ENCODE peak calls at places on chromosomes 16 and 17, in ten cellular contexts. One of them, this sample, is unnamed.

GRCh38 chr16:74230126-74230525 is 66.5 kb upstream of the PSMD7 start:
- DNase-seq in EL: no peak
- DNase-seq in kidney glomerular epithelial cell: no peak
- DNase-seq in sigmoid colon: no peak
- DNase-seq in AG10803: no peak
- DNase-seq in activated naive CD4-positive, alpha-beta T cell treated with Interleukin-2 at 50 U/mL for 16 hours: no peak
- DNase-seq in WTC11: no peak
- DNase-seq in NCI-H1694: no peak
- DNase-seq in GOT3: no peak
- DNase-seq in Daoy: no peak
- DNase-seq in this sample: no peak

GRCh38 chr17:32719702-32720101 is 157.2 kb downstream of the MYO1D start:
- DNase-seq in EL: no peak
- DNase-seq in kidney glomerular epithelial cell: no peak
- DNase-seq in sigmoid colon: no peak
- DNase-seq in AG10803: no peak
- DNase-seq in activated naive CD4-positive, alpha-beta T cell treated with Interleukin-2 at 50 U/mL for 16 hours: no peak
- DNase-seq in WTC11: no peak
- DNase-seq in NCI-H1694: no peak
- DNase-seq in GOT3: no peak
- DNase-seq in Daoy: no peak
- DNase-seq in this sample: no peak

GRCh38 chr17:78969865-78970264 is 9.9 kb downstream of the LGALS3BP start:
- DNase-seq in EL: no peak
- DNase-seq in kidney glomerular epithelial cell: no peak
- DNase-seq in sigmoid colon: no peak
- DNase-seq in AG10803: no peak
- DNase-seq in activated naive CD4-positive, alpha-beta T cell treated with Interleukin-2 at 50 U/mL for 16 hours: no peak
- DNase-seq in WTC11: no peak
- DNase-seq in NCI-H1694: no peak
- DNase-seq in GOT3: no peak
- DNase-seq in Daoy: no peak
- DNase-seq in this sample: no peak

GRCh38 chr17:19239544-19239943 is 2.4 kb downstream of the EPN2 start:
- DNase-seq in EL: no peak
- DNase-seq in kidney glomerular epithelial cell: no peak
- DNase-seq in sigmoid colon: peak
- DNase-seq in AG10803: peak
- DNase-seq in activated naive CD4-positive, alpha-beta T cell treated with Interleukin-2 at 50 U/mL for 16 hours: no peak
- DNase-seq in WTC11: no peak
- DNase-seq in NCI-H1694: no peak
- DNase-seq in GOT3: no peak
- DNase-seq in Daoy: no peak
- DNase-seq in this sample: no peak

GRCh38 chr16:50335198-50335958 is 33.4 kb downstream of the BRD7 start:
- DNase-seq in EL: no peak
- DNase-seq in kidney glomerular epithelial cell: no peak
- DNase-seq in sigmoid colon: no peak
- DNase-seq in AG10803: no peak
- DNase-seq in activated naive CD4-positive, alpha-beta T cell treated with Interleukin-2 at 50 U/mL for 16 hours: no peak
- DNase-seq in WTC11: no peak
- DNase-seq in NCI-H1694: no peak
- DNase-seq in GOT3: no peak
- DNase-seq in Daoy: no peak
- DNase-seq in this sample: no peak

GRCh38 chr17:8991514-8992285 is 26.2 kb upstream of the PIK3R5 start:
- DNase-seq in EL: peak
- DNase-seq in kidney glomerular epithelial cell: peak
- DNase-seq in sigmoid colon: peak
- DNase-seq in AG10803: peak
- DNase-seq in activated naive CD4-positive, alpha-beta T cell treated with Interleukin-2 at 50 U/mL for 16 hours: peak
- DNase-seq in WTC11: peak
- DNase-seq in NCI-H1694: peak
- DNase-seq in GOT3: no peak
- DNase-seq in Daoy: peak
- DNase-seq in this sample: peak

GRCh38 chr17:14781123-14781522 is 480.2 kb downstream of the HS3ST3B1 start:
- DNase-seq in EL: no peak
- DNase-seq in kidney glomerular epithelial cell: no peak
- DNase-seq in sigmoid colon: no peak
- DNase-seq in AG10803: no peak
- DNase-seq in activated naive CD4-positive, alpha-beta T cell treated with Interleukin-2 at 50 U/mL for 16 hours: no peak
- DNase-seq in WTC11: no peak
- DNase-seq in NCI-H1694: no peak
- DNase-seq in GOT3: no peak
- DNase-seq in Daoy: no peak
- DNase-seq in this sample: no peak

GRCh38 chr17:633641-634091 is 81.0 kb downstream of the VPS53 start:
- DNase-seq in EL: no peak
- DNase-seq in kidney glomerular epithelial cell: no peak
- DNase-seq in sigmoid colon: peak
- DNase-seq in AG10803: peak
- DNase-seq in activated naive CD4-positive, alpha-beta T cell treated with Interleukin-2 at 50 U/mL for 16 hours: no peak
- DNase-seq in WTC11: no peak
- DNase-seq in NCI-H1694: no peak
- DNase-seq in GOT3: no peak
- DNase-seq in Daoy: no peak
- DNase-seq in this sample: no peak

GRCh38 chr17:82831041-82831817 is 8.6 kb downstream of the ZNF750 start:
- DNase-seq in EL: no peak
- DNase-seq in kidney glomerular epithelial cell: no peak
- DNase-seq in sigmoid colon: no peak
- DNase-seq in AG10803: no peak
- DNase-seq in activated naive CD4-positive, alpha-beta T cell treated with Interleukin-2 at 50 U/mL for 16 hours: no peak
- DNase-seq in WTC11: no peak
- DNase-seq in NCI-H1694: no peak
- DNase-seq in GOT3: no peak
- DNase-seq in Daoy: no peak
- DNase-seq in this sample: no peak

GRCh38 chr17:28173801-28174200 is 131.3 kb downstream of the NLK start:
- DNase-seq in EL: no peak
- DNase-seq in kidney glomerular epithelial cell: peak
- DNase-seq in sigmoid colon: no peak
- DNase-seq in AG10803: peak
- DNase-seq in activated naive CD4-positive, alpha-beta T cell treated with Interleukin-2 at 50 U/mL for 16 hours: no peak
- DNase-seq in WTC11: no peak
- DNase-seq in NCI-H1694: no peak
- DNase-seq in GOT3: no peak
- DNase-seq in Daoy: no peak
- DNase-seq in this sample: no peak

GRCh38 chr17:4334776-4335175 is 31.7 kb downstream of the UBE2G1 start:
- DNase-seq in EL: no peak
- DNase-seq in kidney glomerular epithelial cell: no peak
- DNase-seq in sigmoid colon: no peak
- DNase-seq in AG10803: no peak
- DNase-seq in activated naive CD4-positive, alpha-beta T cell treated with Interleukin-2 at 50 U/mL for 16 hours: no peak
- DNase-seq in WTC11: no peak
- DNase-seq in NCI-H1694: no peak
- DNase-seq in GOT3: no peak
- DNase-seq in Daoy: no peak
- DNase-seq in this sample: no peak

GRCh38 chr16:28538733-28539596 is at the start of gene NUPR1:
- DNase-seq in EL: peak
- DNase-seq in kidney glomerular epithelial cell: peak
- DNase-seq in sigmoid colon: peak
- DNase-seq in AG10803: peak
- DNase-seq in activated naive CD4-positive, alpha-beta T cell treated with Interleukin-2 at 50 U/mL for 16 hours: no peak
- DNase-seq in WTC11: peak
- DNase-seq in NCI-H1694: no peak
- DNase-seq in GOT3: peak
- DNase-seq in Daoy: peak
- DNase-seq in this sample: peak

GRCh38 chr17:39144414-39144813 is 7.0 kb downstream of the PLXDC1 start:
- DNase-seq in EL: peak
- DNase-seq in kidney glomerular epithelial cell: no peak
- DNase-seq in sigmoid colon: peak
- DNase-seq in AG10803: peak
- DNase-seq in activated naive CD4-positive, alpha-beta T cell treated with Interleukin-2 at 50 U/mL for 16 hours: no peak
- DNase-seq in WTC11: no peak
- DNase-seq in NCI-H1694: peak
- DNase-seq in GOT3: no peak
- DNase-seq in Daoy: peak
- DNase-seq in this sample: peak

GRCh38 chr17:81733507-81734404 is 21.7 kb downstream of the SLC25A10 start:
- DNase-seq in EL: peak
- DNase-seq in kidney glomerular epithelial cell: peak
- DNase-seq in sigmoid colon: peak
- DNase-seq in AG10803: peak
- DNase-seq in activated naive CD4-positive, alpha-beta T cell treated with Interleukin-2 at 50 U/mL for 16 hours: peak
- DNase-seq in WTC11: peak
- DNase-seq in NCI-H1694: peak
- DNase-seq in GOT3: peak
- DNase-seq in Daoy: peak
- DNase-seq in this sample: no peak

GRCh38 chr17:6843241-6843890 is 11.8 kb upstream of the TEKT1 start:
- DNase-seq in EL: peak
- DNase-seq in kidney glomerular epithelial cell: peak
- DNase-seq in sigmoid colon: no peak
- DNase-seq in AG10803: peak
- DNase-seq in activated naive CD4-positive, alpha-beta T cell treated with Interleukin-2 at 50 U/mL for 16 hours: no peak
- DNase-seq in WTC11: no peak
- DNase-seq in NCI-H1694: peak
- DNase-seq in GOT3: no peak
- DNase-seq in Daoy: peak
- DNase-seq in this sample: no peak

GRCh38 chr17:79990051-79990592 is 45.5 kb downstream of the TBC1D16 start:
- DNase-seq in EL: no peak
- DNase-seq in kidney glomerular epithelial cell: no peak
- DNase-seq in sigmoid colon: no peak
- DNase-seq in AG10803: no peak
- DNase-seq in activated naive CD4-positive, alpha-beta T cell treated with Interleukin-2 at 50 U/mL for 16 hours: no peak
- DNase-seq in WTC11: no peak
- DNase-seq in NCI-H1694: no peak
- DNase-seq in GOT3: no peak
- DNase-seq in Daoy: no peak
- DNase-seq in this sample: no peak

GRCh38 chr17:76598004-76598439 is 12.4 kb upstream of the ST6GALNAC2 start:
- DNase-seq in EL: no peak
- DNase-seq in kidney glomerular epithelial cell: no peak
- DNase-seq in sigmoid colon: no peak
- DNase-seq in AG10803: no peak
- DNase-seq in activated naive CD4-positive, alpha-beta T cell treated with Interleukin-2 at 50 U/mL for 16 hours: no peak
- DNase-seq in WTC11: no peak
- DNase-seq in NCI-H1694: no peak
- DNase-seq in GOT3: no peak
- DNase-seq in Daoy: no peak
- DNase-seq in this sample: no peak

GRCh38 chr16:1691956-1692355 is 13.9 kb downstream of the JPT2 start:
- DNase-seq in EL: peak
- DNase-seq in kidney glomerular epithelial cell: peak
- DNase-seq in sigmoid colon: no peak
- DNase-seq in AG10803: peak
- DNase-seq in activated naive CD4-positive, alpha-beta T cell treated with Interleukin-2 at 50 U/mL for 16 hours: no peak
- DNase-seq in WTC11: no peak
- DNase-seq in NCI-H1694: no peak
- DNase-seq in GOT3: no peak
- DNase-seq in Daoy: peak
- DNase-seq in this sample: no peak

GRCh38 chr17:78718575-78719209 is 63.4 kb downstream of the CYTH1 start:
- DNase-seq in EL: no peak
- DNase-seq in kidney glomerular epithelial cell: no peak
- DNase-seq in sigmoid colon: no peak
- DNase-seq in AG10803: no peak
- DNase-seq in activated naive CD4-positive, alpha-beta T cell treated with Interleukin-2 at 50 U/mL for 16 hours: no peak
- DNase-seq in WTC11: no peak
- DNase-seq in NCI-H1694: no peak
- DNase-seq in GOT3: no peak
- DNase-seq in Daoy: no peak
- DNase-seq in this sample: no peak

GRCh38 chr16:88772871-88773811 is 11.9 kb downstream of the PIEZO1 start:
- DNase-seq in EL: peak
- DNase-seq in kidney glomerular epithelial cell: peak
- DNase-seq in sigmoid colon: peak
- DNase-seq in AG10803: peak
- DNase-seq in activated naive CD4-positive, alpha-beta T cell treated with Interleukin-2 at 50 U/mL for 16 hours: no peak
- DNase-seq in WTC11: no peak
- DNase-seq in NCI-H1694: peak
- DNase-seq in GOT3: no peak
- DNase-seq in Daoy: peak
- DNase-seq in this sample: peak

GRCh38 chr16:66590322-66590721 is 11.1 kb downstream of the CMTM2 start:
- DNase-seq in EL: no peak
- DNase-seq in kidney glomerular epithelial cell: no peak
- DNase-seq in sigmoid colon: no peak
- DNase-seq in AG10803: no peak
- DNase-seq in activated naive CD4-positive, alpha-beta T cell treated with Interleukin-2 at 50 U/mL for 16 hours: no peak
- DNase-seq in WTC11: no peak
- DNase-seq in NCI-H1694: no peak
- DNase-seq in GOT3: no peak
- DNase-seq in Daoy: no peak
- DNase-seq in this sample: no peak

This sample was measured in ascending aorta.